ENCODE peak calls at places on chromosomes 12 and 14, in seven cellular contexts. Q is A172; V is stimulated activated CD4-positive, alpha-beta T cell treated with anti-CD3 and anti-CD28 coated beads, Interleukin-4, amount 100 ng/mL, for 48 hours; E is WERI-Rb-1; G is endothelial cell; K is effector memory CD4-positive, alpha-beta T cell; Y is Daoy. Z is an unnamed sample.

GRCh38 chr12:102652645-102653313 is 172.4 kb upstream of the IGF1 start:
- DNase-seq in Q (no peak), E (no peak), Y (no peak), V (no peak), K (no peak), G (no peak), Z (no peak)

GRCh38 chr12:31220633-31221565 is 105.1 kb downstream of the SINHCAF start:
- DNase-seq in E (peak), K (no peak), Q (no peak), G (no peak), Y (no peak), V (no peak), Z (no peak)

GRCh38 chr12:79275631-79276030 is 411.1 kb downstream of the SYT1 start:
- DNase-seq in E (no peak), Q (no peak), Y (no peak), G (no peak), K (no peak), V (no peak), Z (no peak)

GRCh38 chr14:104121142-104121541 is 17.2 kb upstream of the KIF26A start:
- DNase-seq in E (no peak), G (no peak), Q (no peak), Y (no peak), K (no peak), V (no peak), Z (no peak)

GRCh38 chr14:94373708-94374107 is 14.7 kb downstream of the SERPINA1 start:
- DNase-seq in G (no peak), Q (peak), Y (peak), V (no peak), K (no peak), E (no peak), Z (no peak)

GRCh38 chr12:70080577-70080976 is 162.7 kb upstream of the CNOT2 start:
- DNase-seq in K (no peak), Y (no peak), G (no peak), E (no peak), V (no peak), Q (no peak), Z (no peak)

GRCh38 chr12:113422030-113422900 is at the start of gene SDSL:
- DNase-seq in Q (peak), Y (peak), G (no peak), E (peak), V (peak), K (no peak), Z (peak)

GRCh38 chr12:132471011-132471857 is 18.7 kb upstream of the FBRSL1 start:
- DNase-seq in E (no peak), Y (no peak), Q (no peak), G (no peak), V (no peak), K (no peak), Z (peak)

GRCh38 chr14:61145903-61146411 is 135.2 kb downstream of the TMEM30B start:
- DNase-seq in Y (peak), Q (no peak), E (no peak), G (no peak), V (no peak), K (no peak), Z (no peak)

GRCh38 chr14:97185186-97185585 is 388.0 kb downstream of the VRK1 start:
- DNase-seq in E (no peak), G (peak), K (no peak), Q (no peak), V (no peak), Y (peak), Z (peak)

GRCh38 chr14:42192659-42193425 is 586.2 kb downstream of the LRFN5 start:
- DNase-seq in V (no peak), E (no peak), K (no peak), Y (peak), Q (peak), G (no peak), Z (no peak)

GRCh38 chr14:104355101-104355691 is 216.8 kb downstream of the KIF26A start:
- DNase-seq in K (no peak), G (no peak), Y (no peak), E (no peak), V (no peak), Q (no peak), Z (no peak)

GRCh38 chr12:111437816-111438454 is 32.2 kb downstream of the SH2B3 start:
- DNase-seq in Y (peak), K (no peak), E (no peak), G (peak), Q (peak), V (no peak), Z (no peak)

GRCh38 chr14:68938515-68939423 is 40.3 kb downstream of the ACTN1 start:
- DNase-seq in K (no peak), Q (no peak), G (no peak), E (no peak), V (no peak), Y (no peak), Z (peak)

GRCh38 chr14:24397639-24398297 is 1.0 kb upstream of the NYNRIN start:
- DNase-seq in K (no peak), E (no peak), V (no peak), G (no peak), Y (no peak), Q (no peak), Z (no peak)

GRCh38 chr12:121697093-121697698 is 15.4 kb upstream of the TMEM120B start:
- DNase-seq in Y (no peak), E (no peak), G (peak), V (no peak), Q (peak), K (no peak), Z (peak)

GRCh38 chr14:72920008-72920407 is 6.3 kb upstream of the DCAF4 start:
- DNase-seq in G (no peak), V (no peak), Y (no peak), E (no peak), K (no peak), Q (no peak), Z (no peak)

GRCh38 chr14:38078393-38078792 is 129.3 kb upstream of the SSTR1 start:
- DNase-seq in Y (no peak), E (no peak), V (no peak), Q (no peak), G (no peak), K (peak), Z (no peak)

GRCh38 chr12:29983917-29984316 is 200.2 kb upstream of the TMTC1 start:
- DNase-seq in E (no peak), V (no peak), Q (no peak), Y (no peak), G (no peak), K (no peak), Z (no peak)